ENCODE peak calls at places on chromosomes 3 and 15, in seven cellular contexts. U, C, N, T, M, B and W are unnamed samples.
A peak's percentile ranks its signal among the peaks of the same experiment; 100 is the strongest.

GRCh38 chr3:10925436-10926260 is 66.9 kb upstream of the SLC6A1 start:
- DNase-seq in T (no peak), U (no peak), B (no peak), M (no peak), N (no peak), C (no peak), W (no peak)

GRCh38 chr3:71121429-71122167 is 461.9 kb downstream of the FOXP1 start:
- DNase-seq in M (no peak), C (no peak), N (no peak), T (no peak), B (no peak), U (no peak), W (no peak)

GRCh38 chr15:69548367-69548766 is 95.7 kb downstream of the RPLP1 start:
- DNase-seq in U (no peak), N (no peak), C (no peak), M (no peak), B (no peak), T (no peak), W (no peak)

GRCh38 chr3:18669374-18669773 is 244.2 kb upstream of the SATB1 start:
- DNase-seq in U (no peak), B (no peak), N (no peak), M (no peak), T (no peak), C (no peak), W (no peak)

GRCh38 chr15:72193781-72194396 is 3.7 kb downstream of the GRAMD2A start:
- DNase-seq in T (no peak), N (no peak), U (no peak), C (no peak), B (no peak), M (no peak), W (no peak)

GRCh38 chr3:195154793-195155535 is 116.0 kb downstream of the XXYLT1 start:
- DNase-seq in U (peak; percentile 56), N (peak; percentile 73), B (peak; percentile 88), T (peak; percentile 86), M (no peak), C (peak; percentile 100), W (peak; percentile 13)

GRCh38 chr3:12465826-12466225 is 18.5 kb upstream of the TSEN2 start:
- DNase-seq in C (no peak), B (no peak), M (no peak), U (no peak), T (no peak), N (no peak), W (no peak)

GRCh38 chr15:62874933-62875625 is 167.5 kb upstream of the TPM1 start:
- DNase-seq in N (no peak), U (peak; percentile 66), C (no peak), T (no peak), M (no peak), B (no peak), W (no peak)

GRCh38 chr15:69561071-69561784 is 108.6 kb downstream of the RPLP1 start:
- DNase-seq in T (peak; percentile 56), N (no peak), B (no peak), C (no peak), M (no peak), U (no peak), W (no peak)

GRCh38 chr3:39407259-39407629 is 724 bp downstream of the RPSA start:
- DNase-seq in U (no peak), C (peak; percentile 36), T (no peak), B (no peak), N (no peak), M (no peak), W (no peak)

GRCh38 chr3:195441971-195442572 is 748 bp downstream of the ACAP2 start:
- DNase-seq in C (peak; percentile 47), B (no peak), N (peak; percentile 37), T (peak; percentile 65), M (peak; percentile 66), U (peak; percentile 50), W (peak; percentile 72)

GRCh38 chr3:184679056-184679502 is 32.8 kb downstream of the MAGEF1 start:
- DNase-seq in B (no peak), U (peak; percentile 77), N (no peak), M (no peak), T (peak; percentile 60), C (no peak), W (no peak)

GRCh38 chr3:117263735-117264134 is 554.2 kb downstream of the TUSC7 start:
- DNase-seq in U (no peak), N (no peak), B (no peak), T (no peak), C (no peak), M (no peak), W (no peak)

GRCh38 chr3:124784686-124785382 is 54.6 kb downstream of the UMPS start:
- DNase-seq in N (no peak), U (no peak), C (no peak), M (no peak), T (no peak), B (no peak), W (no peak)

GRCh38 chr3:172189987-172190603 is 150.7 kb downstream of the FNDC3B start:
- DNase-seq in N (no peak), B (no peak), C (no peak), U (no peak), M (no peak), T (no peak), W (no peak)

GRCh38 chr3:71498543-71498942 is 85.0 kb downstream of the FOXP1 start:
- DNase-seq in N (no peak), U (no peak), C (no peak), B (no peak), T (no peak), M (no peak), W (no peak)

DNA sequence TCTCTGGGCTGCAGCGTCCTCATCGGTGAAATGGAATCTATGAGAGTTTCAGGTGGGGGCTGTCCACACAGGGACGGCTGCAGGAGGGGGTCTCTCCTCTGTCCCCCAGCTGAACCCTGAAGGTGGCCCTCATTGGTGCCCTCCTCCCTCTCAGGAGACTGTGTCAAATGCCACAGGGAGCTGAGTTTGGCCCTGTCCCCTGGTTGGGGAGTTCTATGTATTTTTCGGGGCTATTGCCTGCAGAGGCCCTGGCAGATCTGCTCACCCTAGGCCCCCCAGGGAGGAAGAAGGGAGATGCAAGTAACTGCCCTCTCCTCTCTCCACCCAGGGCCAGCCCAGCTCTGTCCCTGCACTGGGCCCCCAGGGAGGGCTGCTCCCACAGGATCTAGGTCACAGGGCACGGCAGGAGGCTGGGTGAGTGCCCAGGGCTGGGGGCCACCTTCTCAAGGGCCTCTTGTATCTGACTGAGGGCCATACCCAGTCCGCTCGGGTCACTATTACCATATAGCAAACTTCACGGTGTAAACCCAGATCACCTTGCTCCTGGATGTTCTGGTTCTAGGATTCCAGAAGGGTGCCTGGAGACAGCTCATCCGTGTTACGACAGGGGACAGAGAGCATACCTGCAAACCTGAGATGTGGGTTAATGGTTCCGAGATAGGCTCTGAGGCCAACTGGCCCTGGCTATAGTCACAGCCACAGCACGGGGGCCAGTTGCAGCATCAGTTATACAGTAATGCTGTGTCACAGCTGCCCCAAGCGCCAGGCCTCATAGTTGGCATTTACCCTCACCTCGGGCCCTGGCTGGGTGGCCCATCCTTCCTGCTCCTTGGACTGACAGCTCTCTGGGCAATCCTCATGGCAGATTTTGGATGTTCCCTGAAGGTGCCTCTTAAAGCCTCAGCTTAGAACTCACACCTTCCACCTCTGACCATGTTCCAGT is 102.4 kb upstream of the PRR23E start:
- DNase-seq in B (no peak), U (no peak), N (no peak), M (no peak), T (no peak), C (no peak), W (no peak)
- H3K27ac ChIP-seq in B (no peak overlapping the region), U (no peak overlapping the region), N (no peak overlapping the region), M (no peak overlapping the region), T (no peak overlapping the region), C (no peak overlapping the region), W (no peak overlapping the region)

DNA sequence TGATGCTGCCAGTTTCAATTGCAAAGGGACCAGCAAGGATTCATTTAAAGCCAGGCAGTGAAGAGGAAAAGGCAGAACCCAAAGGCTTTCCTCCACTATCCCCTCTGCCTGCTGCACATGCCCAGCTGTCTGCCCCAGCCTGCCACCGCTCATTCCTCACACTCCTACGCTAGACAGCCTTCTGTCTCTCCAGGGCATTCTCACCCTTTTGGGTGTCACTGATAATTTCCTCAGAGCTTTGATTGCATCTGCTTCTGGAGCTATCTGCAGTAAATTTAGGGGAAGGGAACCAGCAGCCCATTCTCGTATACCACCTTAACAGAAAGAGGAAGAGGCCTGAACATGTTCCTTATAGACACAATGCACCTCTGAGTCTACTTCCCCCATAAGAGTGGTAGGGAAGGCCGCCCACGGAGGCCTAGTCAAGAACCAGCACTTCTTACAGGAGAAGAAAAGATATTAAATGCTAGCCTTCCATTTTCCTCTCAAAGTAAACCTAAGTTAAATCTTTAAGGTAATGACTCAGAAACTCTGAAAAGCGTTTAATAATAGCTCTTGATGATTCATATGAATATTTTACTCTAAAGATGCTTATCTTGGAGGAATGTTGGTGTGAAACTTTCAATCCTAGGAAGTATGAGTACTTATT is 20.9 kb downstream of the NUDT16 start:
- DNase-seq in N (no peak), U (no peak), T (no peak), C (peak; percentile 87), B (no peak), M (no peak), W (peak; percentile 56)
- H3K27ac ChIP-seq in N (peak overlapping the region; percentile 29), U (no peak overlapping the region), T (peak overlapping the region; percentile 84), C (peak overlapping the region; percentile 87), B (no peak overlapping the region), M (no peak overlapping the region), W (peak overlapping the region; percentile 80)

GRCh38 chr3:32406481-32407408 is 15.1 kb downstream of the CMTM7 start:
- DNase-seq in B (no peak), U (no peak), N (no peak), T (no peak), C (no peak), M (no peak), W (no peak)
- H3K27ac ChIP-seq in B (no peak overlapping the region), U (no peak overlapping the region), N (no peak overlapping the region), T (no peak overlapping the region), C (no peak overlapping the region), M (no peak overlapping the region), W (peak overlapping the region; percentile 13)

GRCh38 chr15:65384895-65385867 is 7.4 kb upstream of the IGDCC3 start:
- DNase-seq in T (peak; percentile 93), B (peak; percentile 43), C (peak; percentile 82), M (peak; percentile 77), U (peak; percentile 94), N (peak; percentile 85), W (peak; percentile 65)
- H3K27ac ChIP-seq in T (no peak overlapping the region), B (no peak overlapping the region), C (no peak overlapping the region), M (no peak overlapping the region), U (no peak overlapping the region), N (peak overlapping the region; percentile 1), W (peak overlapping the region; percentile 59)

GRCh38 chr3:141365206-141365605 is 3.1 kb upstream of the ZBTB38 start:
- DNase-seq in U (no peak), C (no peak), T (no peak), B (no peak), M (no peak), N (no peak), W (no peak)
- H3K27ac ChIP-seq in U (no peak overlapping the region), C (no peak overlapping the region), T (peak overlapping the region; percentile 99), B (peak overlapping the region; percentile 83), M (no peak overlapping the region), N (peak overlapping the region; percentile 96), W (no peak overlapping the region)

GRCh38 chr3:49030331-49030730 is 1.1 kb upstream of the IMPDH2 start:
- DNase-seq in T (no peak), M (no peak), U (no peak), C (no peak), B (no peak), N (no peak), W (no peak)
- H3K27ac ChIP-seq in T (no peak overlapping the region), M (no peak overlapping the region), U (no peak overlapping the region), C (no peak overlapping the region), B (no peak overlapping the region), N (no peak overlapping the region), W (no peak overlapping the region)

GRCh38 chr3:113287818-113288648 is 76.7 kb downstream of the BOC start:
- DNase-seq in N (peak; percentile 64), U (peak; percentile 75), M (peak; percentile 34), B (peak; percentile 53), C (peak; percentile 75), T (peak; percentile 72), W (no peak)
- H3K27ac ChIP-seq in N (no peak overlapping the region), U (no peak overlapping the region), M (no peak overlapping the region), B (no peak overlapping the region), C (no peak overlapping the region), T (peak overlapping the region; percentile 40), W (no peak overlapping the region)